ENCODE peak calls at places on chromosomes 4 and X, in nine cellular contexts. Q, Z, S, I, U, F, R, N and H are unnamed samples.
A peak's percentile ranks its signal among the peaks of the same experiment; 100 is the strongest.

GRCh38 chr4:143473334-143474126 is 40.0 kb upstream of the SMARCA5 start:
- DNase-seq in Q (no peak), Z (no peak), S (no peak), N (no peak), U (no peak), F (no peak), I (no peak), R (no peak), H (no peak)

GRCh38 chr4:118774321-118774720 is 61.6 kb downstream of the SEC24D start:
- DNase-seq in R (no peak), U (no peak), F (no peak), I (no peak), Z (no peak), Q (no peak), N (no peak), S (no peak), H (no peak)

GRCh38 chr4:20512053-20512810 is 188.0 kb upstream of the PACRGL start:
- DNase-seq in F (no peak), Z (no peak), N (no peak), S (no peak), Q (no peak), U (no peak), R (no peak), I (no peak), H (no peak)

GRCh38 chrX:27008486-27008885 is 454.7 kb downstream of the PPP4R3C start:
- DNase-seq in R (no peak), S (no peak), N (no peak), F (no peak), Q (peak; percentile 76), I (no peak), U (no peak), Z (no peak), H (peak; percentile 3)

GRCh38 chr4:154854362-154854761 is 73.3 kb downstream of the RBM46 start:
- DNase-seq in R (peak; percentile 32), Z (peak; percentile 74), Q (peak; percentile 68), N (peak; percentile 14), U (no peak), I (peak; percentile 4), S (no peak), F (peak; percentile 32), H (peak; percentile 41)

GRCh38 chr4:147735413-147736301 is 3.8 kb downstream of the ARHGAP10 start:
- DNase-seq in Z (no peak), F (no peak), N (peak; percentile 23), U (no peak), Q (no peak), I (no peak), S (peak; percentile 40), R (peak; percentile 34), H (no peak)

GRCh38 chrX:16739574-16739973 is 20.2 kb downstream of the SYAP1 start:
- DNase-seq in Z (no peak), I (no peak), Q (no peak), U (no peak), S (no peak), F (no peak), N (no peak), R (peak; percentile 55), H (peak; percentile 66)

GRCh38 chr4:95393821-95394220 is 155.0 kb downstream of the UNC5C start:
- DNase-seq in F (no peak), Z (no peak), R (no peak), S (no peak), Q (no peak), U (no peak), I (no peak), N (no peak), H (no peak)

GRCh38 chr4:181548873-181549541 is 694.2 kb upstream of the TENM3 start:
- DNase-seq in R (peak; percentile 29), N (no peak), U (no peak), Z (no peak), I (peak; percentile 85), F (no peak), S (peak; percentile 96), Q (no peak), H (no peak)

GRCh38 chr4:120753854-120754253 is 168.7 kb downstream of the PRDM5 start:
- DNase-seq in U (peak; percentile 18), N (no peak), I (no peak), Z (no peak), F (peak; percentile 21), R (no peak), Q (no peak), S (no peak), H (peak; percentile 63)

GRCh38 chrX:81202989-81203388 is 1.1 kb downstream of the SH3BGRL start:
- DNase-seq in I (no peak), F (no peak), Q (peak; percentile 42), U (no peak), Z (no peak), R (no peak), N (no peak), S (no peak), H (no peak)

GRCh38 chrX:50579955-50580354 is 109.3 kb upstream of the DGKK start:
- DNase-seq in Z (peak; percentile 74), I (peak; percentile 57), Q (peak; percentile 82), S (peak; percentile 48), N (peak; percentile 72), U (peak; percentile 37), F (peak; percentile 68), R (peak; percentile 53), H (peak; percentile 78)

GRCh38 chr4:56861365-56861764 is 39.9 kb upstream of the SPINK2 start:
- DNase-seq in R (no peak), N (no peak), Z (peak; percentile 68), U (no peak), F (peak; percentile 11), I (peak; percentile 8), S (peak; percentile 38), Q (no peak), H (peak; percentile 29)

GRCh38 chrX:119477812-119478232 is 9.6 kb downstream of the SLC25A5 start:
- DNase-seq in F (peak; percentile 79), R (peak; percentile 87), Q (no peak), I (peak; percentile 93), S (peak; percentile 64), U (no peak), Z (no peak), N (no peak), H (no peak)

GRCh38 chrX:1394731-1395501 is 3.0 kb upstream of the SLC25A6 start:
- DNase-seq in Q (no peak), N (no peak), I (no peak), F (no peak), U (no peak), Z (no peak), R (peak; percentile 76), S (no peak), H (no peak)

GRCh38 chrX:39519566-39520301 is 578.0 kb downstream of the BCOR start:
- DNase-seq in I (no peak), Z (no peak), F (no peak), R (no peak), Q (no peak), S (no peak), U (no peak), N (no peak), H (no peak)

GRCh38 chr4:1080961-1081688 is 32.2 kb downstream of the RNF212 start:
- DNase-seq in U (no peak), R (peak; percentile 81), F (no peak), N (no peak), Z (peak; percentile 34), S (peak; percentile 72), I (peak; percentile 71), Q (peak; percentile 71), H (no peak)
- H3K4me1 ChIP-seq in U (no peaks in the 10 kb centered on the region), R (peaks cover 14% of the 10 kb centered on the region), F (no peaks in the 10 kb centered on the region), N (no peaks in the 10 kb centered on the region), Z (no peaks in the 10 kb centered on the region), S (no peaks in the 10 kb centered on the region), I (peaks cover 6% of the 10 kb centered on the region), Q (peaks cover 25% of the 10 kb centered on the region), H (no peaks in the 10 kb centered on the region)

GRCh38 chr4:70739496-70740337 is 18.0 kb downstream of the RUFY3 start:
- DNase-seq in F (no peak), U (no peak), Z (peak; percentile 21), N (no peak), I (peak; percentile 34), R (no peak), S (no peak), Q (no peak), H (peak; percentile 26)

GRCh38 chr4:70737006-70737405 is 15.2 kb downstream of the RUFY3 start:
- DNase-seq in Z (no peak), R (no peak), S (no peak), U (no peak), Q (no peak), I (no peak), N (peak; percentile 72), F (no peak), H (no peak)

GRCh38 chr4:70737409-70737808 is 15.6 kb downstream of the RUFY3 start:
- DNase-seq in I (no peak), U (no peak), S (no peak), Q (no peak), F (no peak), R (no peak), Z (no peak), N (no peak), H (no peak)

GRCh38 chr4:70734168-70734954 is 12.6 kb downstream of the RUFY3 start:
- DNase-seq in S (peak; percentile 60), N (peak; percentile 91), R (peak; percentile 73), Q (peak; percentile 89), F (no peak), Z (no peak), U (no peak), I (peak; percentile 55), H (peak; percentile 16)

DNA sequence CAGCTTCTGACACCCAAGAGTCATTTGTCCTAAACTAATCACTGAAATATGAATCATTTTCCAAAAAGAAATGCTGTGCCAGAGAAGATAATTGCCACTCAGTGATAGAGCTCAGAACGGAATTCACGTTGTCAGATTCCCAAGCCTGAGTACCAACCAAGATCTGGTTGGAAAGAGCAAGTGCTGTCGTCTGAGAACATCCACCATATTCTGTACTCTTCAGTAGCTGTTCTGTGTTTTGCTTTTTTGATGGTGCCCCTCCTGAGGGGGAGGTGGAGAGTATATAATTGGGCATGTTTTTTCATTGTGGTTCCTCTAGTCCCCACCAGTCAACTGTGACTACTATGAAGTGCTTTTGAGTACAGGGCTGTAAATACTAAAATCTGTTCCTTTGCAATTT is 13.2 kb downstream of the RUFY3 start:
- DNase-seq in N (no peak), S (no peak), Z (no peak), F (no peak), I (no peak), U (no peak), R (peak; percentile 44), Q (peak; percentile 62), H (no peak)
- H3K4me2 ChIP-seq in N (peak overlapping the region; percentile 88), S (peak overlapping the region; percentile 94), Z (no peak overlapping the region), F (peak overlapping the region; percentile 79), I (peak overlapping the region; percentile 89), U (no peak overlapping the region), R (peak overlapping the region; percentile 95), Q (peak overlapping the region; percentile 91), H (no peak overlapping the region)

DNA sequence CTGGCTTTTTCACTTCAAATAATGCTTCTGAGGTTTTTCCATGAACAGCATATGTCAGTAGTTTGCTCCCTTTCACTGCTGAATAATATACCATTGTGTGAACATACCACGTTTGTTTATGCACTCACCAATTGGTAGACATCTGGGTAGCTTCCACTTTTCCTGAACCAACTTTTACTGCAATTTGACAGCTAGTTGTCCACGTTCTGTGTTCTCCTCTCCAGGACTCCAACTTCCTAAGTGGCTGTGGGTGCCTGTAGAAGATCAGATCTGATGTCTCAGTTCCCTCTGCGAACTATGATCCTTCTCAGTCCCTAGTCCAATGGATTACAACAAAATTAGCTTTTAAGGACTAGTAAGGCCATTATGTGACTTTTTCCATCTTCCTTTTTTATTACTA is 64.7 kb upstream of the PTCHD1 start:
- DNase-seq in U (no peak), N (no peak), Z (no peak), I (no peak), F (no peak), Q (no peak), R (no peak), S (no peak), H (no peak)
- H3K4me1 ChIP-seq in U (no peaks in the 10 kb centered on the region), N (no peaks in the 10 kb centered on the region), Z (no peaks in the 10 kb centered on the region), I (no peaks in the 10 kb centered on the region), F (no peaks in the 10 kb centered on the region), Q (no peaks in the 10 kb centered on the region), R (no peaks in the 10 kb centered on the region), S (no peaks in the 10 kb centered on the region), H (no peaks in the 10 kb centered on the region)

GRCh38 chrX:136214551-136214950 is 36.6 kb downstream of the MAP7D3 start:
- DNase-seq in R (peak; percentile 75), S (peak; percentile 89), I (peak; percentile 75), Z (no peak), F (peak; percentile 19), U (no peak), N (no peak), Q (no peak), H (no peak)
- H3K4me2 ChIP-seq in R (peak overlapping the region; percentile 25), S (peak overlapping the region; percentile 37), I (peak overlapping the region; percentile 25), Z (no peak overlapping the region), F (no peak overlapping the region), U (no peak overlapping the region), N (no peak overlapping the region), Q (no peak overlapping the region), H (no peak overlapping the region)